ENCODE peak calls at places on chromosomes 16 and 17, in five cellular contexts. L, B, W, X and K are unnamed samples. For H3K36me3, the result is how much of the 10 kb centered on the place peaks cover.

GRCh38 chr16:911604-912321 is 59.0 kb downstream of the LMF1 start:
- DNase-seq in B (no peak), L (no peak), X (no peak), W (no peak), K (no peak)

GRCh38 chr16:70493863-70494770 is 29.2 kb downstream of the COG4 start:
- DNase-seq in L (peak), B (no peak), X (no peak), W (no peak), K (no peak)

GRCh38 chr16:23679274-23679985 is 741 bp downstream of the PLK1 start:
- DNase-seq in W (peak), X (no peak), L (peak), B (no peak), K (no peak)

GRCh38 chr16:13519871-13520270 is 400.1 kb upstream of the ERCC4 start:
- DNase-seq in X (no peak), L (no peak), B (no peak), W (no peak), K (no peak)

GRCh38 chr16:29667755-29668154 is 4.7 kb downstream of the SPN start:
- DNase-seq in L (no peak), X (no peak), B (no peak), W (no peak), K (no peak)

GRCh38 chr17:12438813-12439586 is 226.7 kb upstream of the MYOCD start:
- DNase-seq in L (no peak), X (no peak), W (no peak), B (no peak), K (no peak)

GRCh38 chr17:79699386-79700036 is 31.2 kb upstream of the ENPP7 start:
- DNase-seq in B (no peak), X (no peak), L (no peak), W (no peak), K (no peak)

GRCh38 chr16:82405696-82406095 is 221.1 kb upstream of the CDH13 start:
- DNase-seq in W (no peak), B (no peak), L (no peak), X (no peak), K (no peak)

GRCh38 chr16:10756574-10756973 is 12.9 kb downstream of the NUBP1 start:
- DNase-seq in W (no peak), B (no peak), L (peak), X (no peak), K (no peak)

GRCh38 chr16:525520-526180 is 1.9 kb upstream of the CAPN15 start:
- DNase-seq in X (no peak), L (no peak), B (no peak), W (no peak), K (no peak)

GRCh38 chr17:79979841-79980215 is 55.8 kb downstream of the TBC1D16 start:
- DNase-seq in L (no peak), W (no peak), B (no peak), X (no peak), K (no peak)

GRCh38 chr17:50079334-50080095 is 15.6 kb upstream of the PDK2 start:
- DNase-seq in W (peak), X (no peak), L (no peak), B (no peak), K (no peak)

GRCh38 chr17:58658804-58659713 is 32.8 kb downstream of the TEX14 start:
- DNase-seq in W (peak), B (peak), L (peak), X (peak), K (peak)

GRCh38 chr16:4358831-4359561 is 7.9 kb upstream of the PAM16 start:
- DNase-seq in L (peak), W (peak), X (no peak), B (peak), K (no peak)

GRCh38 chr17:48037036-48037881 is at the start of gene COPZ2:
- DNase-seq in B (peak), W (peak), X (no peak), L (peak), K (no peak)

GRCh38 chr17:58254803-58255202 is 16.4 kb downstream of the LPO start:
- DNase-seq in W (no peak), L (no peak), B (no peak), X (no peak), K (no peak)

GRCh38 chr17:77862890-77863813 is 95.4 kb upstream of the TNRC6C start:
- DNase-seq in W (no peak), B (no peak), X (no peak), L (no peak), K (no peak)

GRCh38 chr17:12133183-12133582 is 112.5 kb downstream of the MAP2K4 start:
- DNase-seq in B (no peak), L (no peak), X (no peak), W (no peak), K (no peak)

GRCh38 chr17:41308918-41309359 is at the start of gene KRTAP16-1:
- DNase-seq in W (no peak), X (no peak), L (no peak), B (no peak), K (no peak)

GRCh38 chr16:8795096-8795495 is 2.3 kb downstream of the TMEM186 start:
- DNase-seq in B (no peak), W (no peak), L (no peak), X (no peak), K (no peak)

GRCh38 chr17:8222380-8222629 is 11.9 kb upstream of the AURKB start:
- DNase-seq in L (no peak), X (no peak), B (no peak), W (peak), K (no peak)

GRCh38 chr17:15273141-15273793 is 8.1 kb upstream of the PMP22 start:
- DNase-seq in X (no peak), B (peak), L (no peak), W (no peak), K (no peak)

GRCh38 chr16:20849587-20850390 is 43.5 kb downstream of the REXO5 start:
- DNase-seq in X (no peak), W (peak), B (peak), L (peak), K (peak)

GRCh38 chr17:44749076-44750020 is 9.4 kb upstream of the ADAM11 start:
- DNase-seq in X (no peak), L (no peak), W (no peak), B (no peak), K (no peak)

GRCh38 chr16:5207001-5207523 is 109.5 kb upstream of the EEF2KMT start:
- DNase-seq in L (no peak), W (no peak), X (no peak), B (no peak), K (no peak)

GRCh38 chr16:1013593-1013900 is 32.0 kb downstream of the SOX8 start:
- DNase-seq in L (no peak), B (no peak), X (no peak), W (no peak), K (no peak)

GRCh38 chr16:57627184-57627871 is 1.1 kb upstream of the ADGRG1 start:
- DNase-seq in W (peak), B (no peak), L (peak), X (no peak), K (no peak)

GRCh38 chr17:44769647-44770084 is 10.9 kb downstream of the ADAM11 start:
- DNase-seq in X (no peak), B (no peak), L (no peak), W (no peak), K (no peak)

GRCh38 chr17:11999715-12000114 is 2.4 kb upstream of the ZNF18 start:
- DNase-seq in X (no peak), B (no peak), W (no peak), L (no peak), K (no peak)

GRCh38 chr17:4833941-4834501 is 881 bp downstream of the MINK1 start:
- DNase-seq in L (peak), B (peak), W (peak), X (no peak), K (no peak)

GRCh38 chr16:28155293-28155692 is 56.5 kb downstream of the XPO6 start:
- DNase-seq in X (no peak), B (no peak), W (no peak), L (no peak), K (no peak)

GRCh38 chr17:81900181-81900820 is 1.7 kb upstream of the NPB start:
- DNase-seq in W (no peak), X (no peak), B (no peak), L (no peak), K (no peak)

GRCh38 chr17:144936-145670 is 7.7 kb downstream of the SCGB1C2 start:
- DNase-seq in W (no peak), X (no peak), L (no peak), B (peak), K (no peak)

GRCh38 chr16:70257391-70257790 is 5.7 kb upstream of the EXOSC6 start:
- DNase-seq in L (no peak), B (no peak), X (no peak), W (no peak), K (no peak)

GRCh38 chr17:49822829-49823228 is 25.0 kb downstream of the TAC4 start:
- DNase-seq in B (peak), L (no peak), X (no peak), W (no peak), K (no peak)

GRCh38 chr17:82338858-82339633 is 5.5 kb upstream of the SECTM1 start:
- DNase-seq in W (peak), B (peak), X (no peak), L (no peak), K (no peak)

GRCh38 chr17:76547183-76547641 is 7.4 kb downstream of the PRCD start:
- DNase-seq in L (peak), X (no peak), B (peak), W (peak), K (peak)

GRCh38 chr17:61208301-61209098 is 191.1 kb upstream of the TBX2 start:
- DNase-seq in B (no peak), W (no peak), L (no peak), X (no peak), K (no peak)

GRCh38 chr17:49018116-49018612 is 21.0 kb downstream of the IGF2BP1 start:
- DNase-seq in W (no peak), B (no peak), X (no peak), L (no peak), K (no peak)

DNA sequence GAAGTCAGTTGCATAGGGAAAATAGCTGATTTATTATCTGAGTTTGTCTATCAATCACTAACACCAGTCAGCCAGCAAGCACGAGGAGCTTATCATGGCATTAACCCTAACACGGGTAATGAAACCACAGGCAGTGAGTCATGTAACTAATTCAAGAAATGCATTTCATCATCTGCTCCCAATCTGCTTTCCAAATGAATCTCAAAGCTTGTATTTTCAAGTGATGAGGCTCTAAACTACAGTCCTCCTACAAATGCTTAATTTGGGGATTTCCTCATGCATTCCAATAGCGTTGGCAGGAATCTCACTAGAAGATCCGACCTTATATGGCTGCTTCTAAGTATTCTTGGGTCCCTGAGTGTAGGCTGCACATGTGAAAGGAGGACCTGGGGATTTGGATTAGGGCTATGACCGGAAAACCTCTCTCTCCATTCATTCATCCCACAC is 118.4 kb upstream of the HSBP1 start:
- DNase-seq in W (no peak), L (peak), B (no peak), X (no peak), K (no peak)
- H3K27ac ChIP-seq in W (no peak), L (no peak), B (no peak), X (no peak), K (no peak)

GRCh38 chr17:35849469-35850348 is 19.0 kb downstream of the HEATR9 start:
- DNase-seq in W (peak), B (peak), L (peak), X (no peak), K (peak)

GRCh38 chr17:35847633-35848373 is 20.9 kb downstream of the HEATR9 start:
- DNase-seq in X (no peak), W (no peak), L (peak), B (no peak), K (no peak)

GRCh38 chr17:35844547-35844946 is 24.1 kb downstream of the HEATR9 start:
- DNase-seq in X (no peak), B (no peak), L (no peak), W (no peak), K (no peak)

GRCh38 chr17:35846055-35846809 is 22.5 kb downstream of the HEATR9 start:
- DNase-seq in L (no peak), W (no peak), B (no peak), X (no peak), K (no peak)

DNA sequence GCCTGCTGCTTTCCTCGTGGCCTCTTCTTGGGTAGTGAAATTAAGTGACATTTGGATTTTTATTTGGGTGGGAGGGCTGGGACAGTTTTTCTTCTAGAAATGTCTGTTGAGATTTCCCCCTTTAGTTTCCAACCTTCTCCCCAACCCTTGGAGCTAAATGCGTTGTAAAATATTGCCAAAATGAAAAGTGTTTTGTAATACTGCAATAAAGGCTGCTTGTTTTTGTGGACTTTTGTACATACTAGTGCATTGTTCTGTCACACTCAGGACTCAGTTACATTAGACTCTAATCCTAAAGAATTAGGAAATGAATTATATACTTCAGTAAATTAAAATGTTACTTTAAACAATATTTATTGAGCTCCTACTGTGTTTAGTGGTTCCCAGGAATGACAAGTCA is 21.7 kb downstream of the HEATR9 start:
- DNase-seq in X (no peak), B (no peak), W (no peak), L (no peak), K (no peak)
- H3K36me3 ChIP-seq in X (under half), B (under half), W (under half), L (under half), K (half or more)

DNA sequence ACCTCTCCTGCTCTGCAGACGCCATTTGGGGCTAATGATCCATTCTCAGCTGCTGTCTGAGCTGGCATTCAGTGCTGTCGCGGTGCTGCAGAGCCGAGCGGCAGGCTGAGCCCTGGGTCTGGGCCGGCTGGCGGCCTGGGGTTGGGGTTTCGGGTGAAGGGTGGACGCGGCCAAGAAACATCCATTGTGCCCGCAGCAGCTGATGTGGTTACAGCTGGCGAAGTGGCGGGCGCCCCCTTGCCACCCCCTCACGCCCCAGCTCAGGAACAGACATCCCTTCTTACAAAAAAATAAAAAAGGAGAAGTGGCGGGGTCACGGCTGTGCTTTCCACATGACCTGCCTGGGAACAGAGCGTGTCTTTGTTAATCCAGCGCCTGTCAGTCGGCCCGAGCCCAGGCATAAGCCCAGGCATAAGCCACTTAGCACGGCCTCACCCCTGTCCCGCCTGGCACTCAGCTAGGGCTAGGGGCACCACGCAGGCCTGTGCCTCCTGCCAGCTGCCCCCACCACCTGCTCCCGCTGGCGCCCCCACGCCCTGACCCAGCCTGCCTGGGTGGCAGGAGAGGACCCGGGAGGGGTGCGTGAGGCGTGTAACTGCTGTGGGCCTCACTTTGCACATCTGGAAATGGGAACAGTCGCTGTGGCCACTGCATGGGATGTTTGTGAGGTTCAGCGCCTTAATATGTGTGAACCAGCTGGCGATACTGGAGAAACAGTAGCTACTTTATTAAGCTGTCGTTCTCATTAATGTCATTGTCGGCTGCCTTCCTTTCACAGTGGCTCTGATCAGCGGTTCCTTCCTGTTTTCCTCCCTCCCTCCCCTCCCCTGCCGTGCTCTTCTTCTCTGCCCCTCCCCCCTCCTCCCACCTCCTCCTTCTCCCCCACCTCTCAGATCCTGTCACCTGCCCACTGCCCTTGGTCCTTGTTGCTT is 197.7 kb upstream of the CIBAR2 start:
- DNase-seq in X (no peak), W (peak), L (no peak), B (peak), K (no peak)
- H3K27ac ChIP-seq in X (peak), W (no peak), L (peak), B (peak), K (no peak)

GRCh38 chr17:70288540-70289290 is 119.4 kb downstream of the KCNJ2 start:
- DNase-seq in W (no peak), X (no peak), B (no peak), L (no peak), K (no peak)
- H3K36me3 ChIP-seq in W (under half), X (under half), B (under half), L (under half), K (under half)

DNA sequence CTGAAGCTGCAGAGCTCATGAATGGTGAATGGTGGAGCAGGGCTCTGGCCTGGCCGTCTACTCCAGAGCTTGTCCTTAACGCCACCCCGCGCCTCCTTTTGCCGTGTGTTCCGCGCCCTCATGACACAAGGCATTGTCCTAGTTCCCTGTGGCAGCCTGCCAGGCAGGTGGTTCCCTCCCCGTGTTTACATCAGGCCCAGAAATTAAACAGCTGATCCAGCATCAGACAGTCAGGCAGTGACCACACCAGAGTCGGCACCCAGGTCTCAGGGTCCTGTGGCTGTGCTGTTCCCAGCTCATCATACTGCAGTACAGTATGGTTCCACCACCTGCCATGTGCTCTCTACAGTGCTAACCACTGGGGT is 119.7 kb downstream of the RAB11FIP4 start:
- DNase-seq in X (no peak), B (no peak), W (no peak), L (no peak), K (no peak)
- H3K27ac ChIP-seq in X (no peak), B (no peak), W (no peak), L (no peak), K (no peak)

GRCh38 chr17:6633263-6633662 is 7.2 kb downstream of the KIAA0753 start:
- DNase-seq in B (no peak), X (no peak), W (no peak), L (no peak), K (no peak)
- H3K36me3 ChIP-seq in B (under half), X (under half), W (under half), L (under half), K (half or more)

DNA sequence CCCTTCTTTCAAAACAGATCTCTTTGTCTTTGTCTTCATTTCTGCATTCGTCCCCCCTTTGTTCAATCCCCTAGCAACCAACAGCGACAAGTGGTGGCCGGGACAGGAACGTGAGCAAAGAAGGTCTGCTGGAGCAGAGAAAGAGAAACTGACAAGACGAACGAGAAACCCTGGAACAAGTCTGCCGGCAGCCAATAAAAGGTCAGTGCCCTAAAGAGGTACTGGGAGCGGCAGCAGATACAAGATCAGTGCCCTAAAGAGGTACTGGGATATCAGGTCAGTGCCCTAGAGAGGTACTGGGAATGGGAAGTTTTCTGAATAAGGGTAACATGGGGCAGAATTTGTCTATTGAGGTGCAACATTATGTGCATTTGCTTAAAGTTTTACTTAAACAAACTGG is 7.4 kb downstream of the CD300LD start:
- DNase-seq in L (no peak), B (no peak), X (no peak), W (no peak), K (no peak)
- H3K27ac ChIP-seq in L (no peak), B (no peak), X (no peak), W (no peak), K (no peak)

DNA sequence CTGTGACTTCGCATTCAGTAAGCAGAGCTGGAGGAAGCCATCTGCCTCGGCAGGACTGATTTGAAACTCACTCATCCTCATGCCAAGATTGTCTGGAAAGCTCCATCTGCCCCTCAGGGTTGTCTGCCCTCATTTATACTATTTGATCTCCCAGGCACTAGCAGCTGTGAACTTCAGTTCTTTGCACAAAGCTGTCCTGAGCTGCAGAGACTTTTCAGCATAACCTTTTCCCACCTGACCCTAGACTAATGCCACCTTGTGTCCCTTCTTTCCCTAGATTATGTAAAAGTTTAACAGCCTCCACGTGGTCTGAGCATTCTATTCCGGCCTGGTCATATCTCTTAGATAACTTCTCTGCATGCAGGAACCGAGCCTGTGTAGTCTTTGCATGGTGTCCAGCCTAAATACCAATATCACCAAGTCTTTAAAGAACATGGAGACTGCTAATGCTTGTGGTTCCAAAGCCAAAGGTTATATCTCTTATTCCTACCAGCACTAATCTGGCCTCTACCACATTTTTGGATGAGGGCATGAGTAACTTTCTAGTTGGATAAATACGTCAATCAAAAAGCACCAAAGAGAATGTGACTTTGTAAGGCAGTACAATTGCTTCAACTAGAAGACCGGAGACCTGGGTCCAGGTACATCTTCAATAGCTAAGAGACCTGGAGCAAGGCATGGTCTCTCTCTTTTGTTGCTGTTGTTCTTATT is 29.1 kb downstream of the STAT5A start:
- DNase-seq in B (no peak), X (no peak), L (no peak), W (no peak), K (no peak)
- H3K36me3 ChIP-seq in B (under half), X (under half), L (under half), W (under half), K (under half)